ENCODE peak calls at places on chromosomes 13 and 19, in eight cellular contexts. X is fibroblast of the aortic adventitia; J is T-helper 9 cell; Y is anterior cingulate cortex; D is NCI-H2029; R is activated CD8-positive, alpha-beta memory T cell treated with anti-CD3 and anti-CD28 coated beads for 1 hour; U is hepatic stellate cell; K is AG08396. S is an unnamed sample.

GRCh38 chr13:31859546-31859945 is 120.2 kb downstream of the RXFP2 start:
- DNase-seq in R (no peak), Y (no peak), X (peak; percentile 5), D (peak; percentile 17), K (no peak), J (no peak), U (no peak), S (no peak)

GRCh38 chr19:15213715-15214381 is 13.1 kb upstream of the NOTCH3 start:
- DNase-seq in J (no peak), D (no peak), U (peak; percentile 74), R (no peak), X (peak; percentile 50), Y (no peak), K (peak; percentile 49), S (peak; percentile 61)

GRCh38 chr13:104315606-104316005 is 1249.4 kb upstream of the SLC10A2 start:
- DNase-seq in J (no peak), D (no peak), U (peak; percentile 5), X (peak; percentile 73), Y (no peak), R (no peak), K (peak; percentile 29), S (peak; percentile 26)

GRCh38 chr13:40389081-40389641 is 277.3 kb downstream of the FOXO1 start:
- DNase-seq in Y (no peak), X (no peak), K (no peak), J (peak; percentile 12), R (peak; percentile 8), U (no peak), D (no peak), S (no peak)

GRCh38 chr19:619286-620002 is 13.9 kb downstream of the POLRMT start:
- DNase-seq in J (no peak), K (no peak), D (no peak), U (no peak), X (no peak), R (no peak), Y (no peak), S (no peak)

GRCh38 chr13:28301839-28302238 is 163.5 kb downstream of the PAN3 start:
- DNase-seq in K (no peak), U (no peak), X (no peak), J (no peak), D (no peak), R (no peak), Y (no peak), S (no peak)

GRCh38 chr13:93227906-93228801 is 1.5 kb downstream of the GPC6 start:
- DNase-seq in X (peak; percentile 90), J (no peak), R (no peak), D (peak; percentile 84), Y (no peak), U (peak; percentile 73), K (peak; percentile 73), S (peak; percentile 77)

GRCh38 chr19:13850910-13851753 is 25.8 kb upstream of the NANOS3 start:
- DNase-seq in R (peak; percentile 62), J (peak; percentile 66), Y (no peak), K (peak; percentile 87), D (no peak), U (peak; percentile 89), X (peak; percentile 94), S (peak; percentile 99)

GRCh38 chr19:16626796-16627193 is 1.2 kb downstream of the MED26 start:
- DNase-seq in Y (no peak), K (no peak), U (no peak), D (no peak), R (no peak), J (no peak), X (no peak), S (peak; percentile 23)

GRCh38 chr13:114151565-114152284 is 19.3 kb upstream of the RASA3 start:
- DNase-seq in R (no peak), K (no peak), D (peak; percentile 59), Y (no peak), J (no peak), X (no peak), U (no peak), S (peak; percentile 60)

GRCh38 chr19:50203281-50204080 is at the start of gene MYH14:
- DNase-seq in X (no peak), D (peak; percentile 95), R (no peak), U (peak; percentile 22), Y (peak; percentile 76), J (no peak), K (peak; percentile 73), S (peak; percentile 27)

GRCh38 chr19:18232540-18233223 is 6.4 kb upstream of the PDE4C start:
- DNase-seq in K (no peak), Y (no peak), X (no peak), J (no peak), U (no peak), D (peak; percentile 25), R (no peak), S (no peak)

GRCh38 chr13:95023405-95023804 is 277.8 kb downstream of the ABCC4 start:
- DNase-seq in R (no peak), K (no peak), X (no peak), J (no peak), D (peak; percentile 49), Y (no peak), U (no peak), S (no peak)

GRCh38 chr19:49851456-49852259 is 699 bp downstream of the PTOV1 start:
- DNase-seq in K (peak; percentile 57), Y (no peak), R (no peak), J (no peak), X (no peak), D (peak; percentile 25), U (peak; percentile 38), S (peak; percentile 47)

GRCh38 chr19:2803486-2804155 is 16.0 kb upstream of the ZNF554 start:
- DNase-seq in D (no peak), K (no peak), X (no peak), Y (no peak), J (no peak), R (no peak), U (no peak), S (no peak)

GRCh38 chr19:57465680-57466381 is 8.9 kb upstream of the VN1R1 start:
- DNase-seq in X (peak; percentile 30), Y (no peak), R (no peak), D (peak; percentile 2), K (peak; percentile 45), U (no peak), J (no peak), S (no peak)

GRCh38 chr13:98994896-98995295 is 17.0 kb upstream of the DOCK9 start:
- DNase-seq in D (no peak), J (no peak), U (no peak), X (no peak), R (no peak), K (no peak), Y (no peak), S (no peak)

GRCh38 chr13:39859898-39860297 is 204.4 kb downstream of the COG6 start:
- DNase-seq in J (no peak), D (no peak), R (no peak), Y (no peak), K (no peak), U (no peak), X (no peak), S (no peak)

GRCh38 chr13:112709825-112710783 is 20.3 kb downstream of the ATP11A start:
- DNase-seq in D (no peak), X (no peak), R (no peak), J (no peak), U (no peak), Y (no peak), K (no peak), S (no peak)

GRCh38 chr19:14425696-14426138 is 6.6 kb upstream of the DDX39A start:
- DNase-seq in R (no peak), Y (no peak), X (peak; percentile 65), U (no peak), D (no peak), K (no peak), J (no peak), S (no peak)

GRCh38 chr13:48808689-48809088 is 155.0 kb downstream of the CYSLTR2 start:
- DNase-seq in K (peak; percentile 37), Y (no peak), J (no peak), X (peak; percentile 26), D (no peak), U (no peak), R (no peak), S (no peak)

GRCh38 chr19:9857920-9858746 is 23.0 kb downstream of the PIN1 start:
- DNase-seq in D (no peak), K (no peak), Y (no peak), U (no peak), J (no peak), R (no peak), X (no peak), S (no peak)

S was measured in MG63.